ENCODE peak calls at places on chromosomes 6 and 20, in five cellular contexts. Q, I, U, V and W are unnamed samples.

GRCh38 chr6:24325978-24326377 is 31.9 kb downstream of the DCDC2 start:
- DNase-seq in V (no peak), I (no peak), Q (no peak), U (no peak), W (no peak)

GRCh38 chr6:89381031-89381430 is 28.5 kb upstream of the UBE2J1 start:
- DNase-seq in I (no peak), Q (no peak), U (no peak), V (no peak), W (no peak)

GRCh38 chr6:142868917-142869316 is 76.1 kb downstream of the HIVEP2 start:
- DNase-seq in Q (no peak), U (no peak), I (no peak), V (no peak), W (no peak)

GRCh38 chr20:23148721-23149570 is 62.8 kb upstream of the CD93 start:
- DNase-seq in I (peak; percentile 54), V (no peak), Q (peak; percentile 54), U (no peak), W (peak; percentile 62)

GRCh38 chr6:31927242-31927867 is at the start of gene C2:
- DNase-seq in Q (no peak), V (no peak), I (no peak), U (no peak), W (no peak)

GRCh38 chr20:2637246-2637645 is 15.2 kb upstream of the NOP56 start:
- DNase-seq in Q (no peak), U (no peak), I (no peak), V (no peak), W (no peak)

GRCh38 chr6:134122775-134123174 is 70.4 kb upstream of the SLC2A12 start:
- DNase-seq in Q (no peak), V (no peak), I (no peak), U (no peak), W (no peak)

GRCh38 chr6:12608016-12608860 is 108.3 kb upstream of the PHACTR1 start:
- DNase-seq in V (no peak), Q (no peak), U (peak; percentile 49), I (no peak), W (no peak)

GRCh38 chr6:122715725-122716124 is 63.8 kb upstream of the FABP7 start:
- DNase-seq in U (peak; percentile 56), Q (no peak), I (no peak), V (no peak), W (no peak)

GRCh38 chr6:163226181-163226835 is 188.2 kb upstream of the QKI start:
- DNase-seq in Q (no peak), I (no peak), V (no peak), U (no peak), W (no peak)

GRCh38 chr20:45226287-45226686 is 5.1 kb downstream of the SEMG2 start:
- DNase-seq in V (no peak), Q (no peak), I (no peak), U (no peak), W (no peak)

GRCh38 chr20:31824554-31825313 is 5.6 kb downstream of the MYLK2 start:
- DNase-seq in Q (no peak), I (peak; percentile 33), V (no peak), U (no peak), W (no peak)

GRCh38 chr6:134041093-134041492 is 11.3 kb downstream of the SLC2A12 start:
- DNase-seq in Q (no peak), V (no peak), I (no peak), U (peak; percentile 73), W (no peak)

GRCh38 chr6:125102901-125103300 is 50.7 kb upstream of the TPD52L1 start:
- DNase-seq in V (no peak), Q (no peak), I (no peak), U (peak; percentile 88), W (no peak)

GRCh38 chr6:33171096-33171888 is 21.0 kb downstream of the COL11A2 start:
- DNase-seq in Q (no peak), U (no peak), V (no peak), I (peak; percentile 38), W (no peak)

GRCh38 chr6:140494321-140495085 is 1120.1 kb upstream of the CITED2 start:
- DNase-seq in Q (no peak), U (peak; percentile 20), V (no peak), I (no peak), W (no peak)

GRCh38 chr20:3471397-3472021 is 691 bp downstream of the ATRN start:
- DNase-seq in U (no peak), V (no peak), I (no peak), Q (peak; percentile 70), W (no peak)

GRCh38 chr6:33490621-33491020 is 36.2 kb downstream of the ZBTB9 start:
- DNase-seq in Q (no peak), U (no peak), I (peak; percentile 51), V (no peak), W (no peak)

GRCh38 chr6:3438190-3439167 is 18.4 kb downstream of the SLC22A23 start:
- DNase-seq in Q (no peak), U (peak; percentile 65), I (peak; percentile 78), V (no peak), W (no peak)

GRCh38 chr20:46651091-46651962 is at the start of gene SLC13A3:
- DNase-seq in I (no peak), Q (no peak), U (peak; percentile 13), V (no peak), W (no peak)

GRCh38 chr6:44127186-44128019 is at the start of the genes MRPL14 and TMEM63B:
- DNase-seq in I (peak; percentile 95), U (peak; percentile 97), Q (peak; percentile 93), V (peak; percentile 89), W (peak; percentile 89)

GRCh38 chr20:4905612-4906011 is 95.7 kb downstream of the SLC23A2 start:
- DNase-seq in V (no peak), Q (no peak), U (no peak), I (no peak), W (no peak)

GRCh38 chr6:125842091-125842626 is 51.4 kb downstream of the NCOA7 start:
- DNase-seq in Q (no peak), U (no peak), I (no peak), V (no peak), W (no peak)

GRCh38 chr6:159061805-159062563 is 17.2 kb upstream of the TAGAP start:
- DNase-seq in V (no peak), Q (no peak), I (no peak), U (no peak), W (no peak)

GRCh38 chr20:10708342-10709185 is 34.8 kb upstream of the JAG1 start:
- DNase-seq in Q (no peak), V (no peak), I (no peak), U (peak; percentile 90), W (no peak)

GRCh38 chr20:53360815-53361214 is 232.8 kb downstream of the ZNF217 start:
- DNase-seq in U (no peak), Q (no peak), V (no peak), I (no peak), W (no peak)

GRCh38 chr6:19690676-19691075 is 146.5 kb upstream of the ID4 start:
- DNase-seq in U (no peak), Q (no peak), I (no peak), V (no peak), W (no peak)

GRCh38 chr6:137903933-137904821 is 37.1 kb downstream of the TNFAIP3 start:
- DNase-seq in I (no peak), V (no peak), Q (no peak), U (peak; percentile 74), W (no peak)

GRCh38 chr20:21228511-21228910 is 74.6 kb upstream of the XRN2 start:
- DNase-seq in U (no peak), I (no peak), V (no peak), Q (no peak), W (no peak)

GRCh38 chr6:143970827-143971226 is 37.2 kb downstream of the PLAGL1 start:
- DNase-seq in V (no peak), U (peak; percentile 39), Q (no peak), I (no peak), W (no peak)
- H3K4me3 ChIP-seq in V (no peak overlapping the region), U (no peak overlapping the region), Q (no peak overlapping the region), I (no peak overlapping the region), W (no peak overlapping the region)

GRCh38 chr6:119076173-119076965 is 2.1 kb downstream of the FAM184A start:
- DNase-seq in Q (no peak), I (no peak), U (peak; percentile 3), V (no peak), W (no peak)
- H3K4me3 ChIP-seq in Q (no peak overlapping the region), I (no peak overlapping the region), U (no peak overlapping the region), V (peak overlapping the region; percentile 58), W (no peak overlapping the region)

DNA sequence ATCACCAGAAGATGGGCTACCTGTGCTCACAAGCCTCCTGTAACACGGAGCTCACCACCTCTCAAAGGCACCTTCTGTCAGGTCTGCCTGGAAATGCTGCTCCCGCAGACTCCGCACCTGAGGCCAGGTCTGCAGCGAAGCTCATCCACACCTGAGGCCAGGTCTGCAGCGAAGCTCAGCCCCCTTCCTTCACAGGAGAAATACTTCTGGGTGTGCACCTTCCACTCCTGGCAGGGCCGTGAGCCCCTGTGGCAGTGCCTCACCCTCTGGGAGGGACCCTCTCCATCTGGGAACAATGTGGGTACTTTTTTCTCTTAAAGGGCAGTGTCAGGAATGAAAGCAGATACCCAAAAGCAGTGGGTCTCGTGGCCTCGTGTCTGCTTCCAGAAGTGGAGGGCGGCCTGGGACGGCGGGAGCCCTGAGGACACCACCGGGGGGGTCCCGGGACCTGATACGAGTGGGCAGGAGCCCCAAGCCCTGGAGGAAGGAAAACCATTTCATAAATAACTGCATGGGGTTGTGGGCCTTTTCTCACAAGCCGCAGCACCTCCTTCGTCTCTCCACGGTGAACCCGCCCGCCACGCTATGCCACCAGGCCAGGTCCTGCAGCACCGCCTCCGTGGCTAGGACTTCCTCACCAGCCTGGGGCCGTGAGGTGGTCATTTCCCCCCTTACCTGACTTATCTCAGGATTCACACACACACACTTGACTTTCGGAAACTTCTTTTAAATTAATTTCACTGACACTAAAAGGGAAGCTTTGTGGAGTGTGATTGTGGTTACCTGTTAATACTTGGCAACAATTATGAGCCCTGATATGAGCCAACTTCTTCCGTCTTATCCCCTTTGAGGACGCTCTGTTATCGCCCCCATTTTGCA is 1.2 kb upstream of the SLCO4A1 start:
- DNase-seq in Q (no peak), U (no peak), V (no peak), I (no peak), W (no peak)
- H3K4me3 ChIP-seq in Q (no peak overlapping the region), U (no peak overlapping the region), V (peak overlapping the region; percentile 59), I (peak overlapping the region; percentile 76), W (peak overlapping the region; percentile 79)

GRCh38 chr6:112503210-112503609 is 156.1 kb downstream of the RFPL4B start:
- DNase-seq in U (peak; percentile 4), V (no peak), Q (no peak), I (no peak), W (no peak)
- H3K4me3 ChIP-seq in U (no peak overlapping the region), V (no peak overlapping the region), Q (no peak overlapping the region), I (no peak overlapping the region), W (no peak overlapping the region)

DNA sequence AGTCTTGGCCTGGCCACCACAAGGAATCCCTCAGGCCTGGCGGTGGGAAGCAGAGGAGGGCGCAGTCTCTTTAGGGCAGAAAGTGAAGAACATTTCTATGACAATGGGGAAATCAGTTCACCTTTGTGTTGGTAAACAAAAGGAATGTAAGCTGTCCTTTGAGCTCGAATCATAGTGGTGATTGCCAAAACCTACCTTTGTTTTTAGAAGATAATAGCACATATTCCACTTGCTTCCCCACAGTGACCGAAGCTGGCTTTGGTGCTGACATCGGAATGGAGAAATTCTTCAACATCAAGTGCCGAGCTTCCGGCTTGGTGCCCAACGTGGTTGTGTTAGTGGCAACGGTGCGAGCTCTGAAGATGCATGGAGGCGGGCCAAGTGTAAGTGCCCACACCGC is 144.1 kb downstream of the MTHFD1L start:
- DNase-seq in Q (no peak), V (no peak), U (no peak), I (no peak), W (no peak)
- H3K4me3 ChIP-seq in Q (no peak overlapping the region), V (no peak overlapping the region), U (no peak overlapping the region), I (no peak overlapping the region), W (no peak overlapping the region)

GRCh38 chr6:5547571-5547970 is 286.3 kb downstream of the FARS2 start:
- DNase-seq in U (no peak), Q (no peak), V (no peak), I (no peak), W (no peak)
- H3K4me3 ChIP-seq in U (no peak overlapping the region), Q (no peak overlapping the region), V (no peak overlapping the region), I (no peak overlapping the region), W (no peak overlapping the region)

GRCh38 chr6:161031721-161032495 is 40.3 kb downstream of the MAP3K4 start:
- DNase-seq in V (no peak), Q (no peak), U (peak; percentile 82), I (no peak), W (no peak)
- H3K4me3 ChIP-seq in V (no peak overlapping the region), Q (no peak overlapping the region), U (no peak overlapping the region), I (no peak overlapping the region), W (no peak overlapping the region)